ENCODE peak calls at places on chromosome 22, in ten cellular contexts. I, Y, B, N, H, F, U, J, S and E are unnamed samples.

GRCh38 chr22:37117092-37117491 is 7.6 kb upstream of the TMPRSS6 start:
- ATAC-seq in S (no peak), Y (no peak), H (no peak), B (no peak), I (no peak), J (no peak), N (no peak), F (no peak), U (no peak), E (no peak)

GRCh38 chr22:44702479-44703219 is 645 bp downstream of the PRR5 start:
- ATAC-seq in F (peak; percentile 26), B (peak; percentile 18), I (peak; percentile 4), H (peak; percentile 26), Y (peak; percentile 10), N (peak; percentile 25), J (no peak), S (no peak), U (no peak), E (no peak)

GRCh38 chr22:32409977-32410376 is 2.1 kb downstream of the RTCB start:
- ATAC-seq in B (no peak), J (no peak), N (no peak), S (no peak), U (no peak), Y (no peak), I (no peak), F (no peak), H (no peak), E (no peak)

GRCh38 chr22:26503758-26504157 is 8.5 kb downstream of the TFIP11 start:
- ATAC-seq in N (no peak), Y (no peak), H (no peak), S (no peak), U (peak; percentile 76), J (peak; percentile 33), F (no peak), B (no peak), I (no peak), E (no peak)

GRCh38 chr22:39197578-39197977 is 45.1 kb upstream of the CBX7 start:
- ATAC-seq in J (no peak), B (no peak), F (no peak), Y (no peak), N (no peak), H (no peak), I (no peak), U (no peak), S (no peak), E (no peak)

GRCh38 chr22:23386245-23386631 is 193.9 kb downstream of the IGLL1 start:
- ATAC-seq in F (peak; percentile 10), S (peak; percentile 32), U (peak; percentile 12), N (peak; percentile 37), B (peak; percentile 18), J (peak; percentile 19), Y (peak; percentile 27), H (peak; percentile 35), I (peak; percentile 27), E (peak; percentile 31)

GRCh38 chr22:24532075-24532474 is 22.9 kb downstream of the GUCD1 start:
- ATAC-seq in F (no peak), Y (no peak), S (no peak), N (no peak), H (no peak), I (no peak), J (no peak), B (no peak), U (no peak), E (no peak)

GRCh38 chr22:39967996-39968968 is 8.1 kb downstream of the TMA7B start:
- ATAC-seq in Y (no peak), F (no peak), B (no peak), U (peak; percentile 85), I (no peak), J (no peak), H (no peak), N (no peak), S (peak; percentile 37), E (peak; percentile 55)

GRCh38 chr22:44646668-44647067 is 55.3 kb upstream of the PRR5 start:
- ATAC-seq in N (no peak), U (no peak), F (no peak), S (no peak), I (no peak), J (no peak), Y (no peak), H (no peak), B (no peak), E (no peak)

GRCh38 chr22:40922484-40923303 is 28.5 kb upstream of the RBX1 start:
- ATAC-seq in F (peak; percentile 66), H (peak; percentile 90), U (peak; percentile 85), S (peak; percentile 67), N (peak; percentile 59), Y (peak; percentile 86), I (peak; percentile 92), B (peak; percentile 87), J (peak; percentile 61), E (peak; percentile 80)

GRCh38 chr22:22032099-22032905 is 49.7 kb upstream of the TOP3B start:
- ATAC-seq in N (no peak), B (no peak), Y (no peak), S (no peak), U (no peak), H (no peak), J (no peak), I (no peak), F (no peak), E (no peak)

GRCh38 chr22:30940655-30941362 is 27.8 kb downstream of the MORC2 start:
- ATAC-seq in Y (peak; percentile 77), B (peak; percentile 82), U (no peak), S (no peak), J (no peak), H (peak; percentile 68), I (no peak), N (no peak), F (peak; percentile 50), E (no peak)

GRCh38 chr22:35604671-35605457 is 12.3 kb downstream of the MB start:
- ATAC-seq in F (peak; percentile 91), Y (peak; percentile 78), S (peak; percentile 37), I (no peak), J (no peak), U (peak; percentile 6), N (no peak), B (peak; percentile 93), H (no peak), E (no peak)

GRCh38 chr22:19787849-19788141 is 27.2 kb downstream of the TBX1 start:
- ATAC-seq in F (no peak), Y (no peak), U (no peak), J (peak; percentile 27), H (no peak), I (no peak), B (no peak), N (no peak), S (no peak), E (no peak)

GRCh38 chr22:22111267-22111751 is 128.7 kb upstream of the TOP3B start:
- ATAC-seq in Y (peak; percentile 95), N (peak; percentile 75), S (peak; percentile 70), J (no peak), I (peak; percentile 88), B (peak; percentile 95), U (no peak), F (peak; percentile 92), H (peak; percentile 56), E (no peak)

GRCh38 chr22:46262449-46263207 is 515 bp downstream of the PKDREJ start:
- ATAC-seq in B (peak; percentile 85), U (peak; percentile 20), F (peak; percentile 33), N (no peak), Y (peak; percentile 63), I (peak; percentile 35), S (no peak), H (peak; percentile 39), J (peak; percentile 30), E (peak; percentile 72)

GRCh38 chr22:22702159-22702873 is 57.9 kb downstream of the GGTLC2 start:
- ATAC-seq in U (no peak), B (no peak), J (no peak), F (no peak), I (no peak), H (no peak), N (peak; percentile 26), S (no peak), Y (no peak), E (no peak)

GRCh38 chr22:48396091-48396784 is 1431.4 kb downstream of the BRD1 start:
- ATAC-seq in Y (no peak), I (no peak), H (no peak), J (no peak), S (no peak), F (no peak), B (no peak), U (no peak), N (no peak), E (no peak)

GRCh38 chr22:35560366-35560765 is 19.7 kb downstream of the RASD2 start:
- ATAC-seq in U (no peak), H (no peak), J (no peak), S (peak; percentile 41), I (no peak), B (no peak), Y (no peak), N (no peak), F (no peak), E (no peak)

GRCh38 chr22:22485524-22485923 is 23.0 kb downstream of the ZNF280B start:
- ATAC-seq in J (no peak), I (no peak), N (no peak), U (no peak), B (no peak), S (no peak), F (no peak), Y (no peak), H (no peak), E (no peak)

GRCh38 chr22:43884600-43885318 is 7.1 kb downstream of the PNPLA5 start:
- ATAC-seq in S (peak; percentile 71), B (peak; percentile 46), Y (peak; percentile 31), N (peak; percentile 63), F (no peak), I (peak; percentile 82), H (no peak), U (peak; percentile 75), J (no peak), E (no peak)

GRCh38 chr22:32573991-32574390 is 99.4 kb downstream of the FBXO7 start:
- ATAC-seq in N (no peak), I (no peak), S (no peak), H (no peak), F (no peak), U (no peak), J (no peak), Y (no peak), B (no peak), E (peak; percentile 65)

GRCh38 chr22:40212126-40212525 is 34.4 kb downstream of the TNRC6B start:
- ATAC-seq in S (no peak), N (no peak), Y (no peak), H (no peak), B (no peak), F (no peak), J (no peak), I (no peak), U (peak; percentile 17), E (peak; percentile 34)

GRCh38 chr22:37282385-37282677 is at the start of gene CYTH4:
- ATAC-seq in I (no peak), J (no peak), U (peak; percentile 47), H (peak; percentile 79), S (no peak), B (peak; percentile 92), N (no peak), Y (peak; percentile 87), F (peak; percentile 87), E (peak; percentile 44)

GRCh38 chr22:42156121-42156520 is 25.5 kb upstream of the CYP2D6 start:
- ATAC-seq in N (no peak), I (no peak), F (no peak), S (no peak), B (peak; percentile 34), J (no peak), H (no peak), Y (no peak), U (no peak), E (no peak)

GRCh38 chr22:37462983-37463382 is 23.2 kb downstream of the MFNG start:
- ATAC-seq in S (peak; percentile 81), U (no peak), I (peak; percentile 92), Y (no peak), H (no peak), B (no peak), N (peak; percentile 65), J (no peak), F (no peak), E (no peak)

GRCh38 chr22:35544189-35544588 is 3.6 kb downstream of the RASD2 start:
- ATAC-seq in H (no peak), S (no peak), I (no peak), Y (no peak), B (no peak), U (no peak), N (no peak), J (no peak), F (no peak), E (no peak)

GRCh38 chr22:36198936-36199616 is 2.5 kb downstream of the APOL4 start:
- ATAC-seq in N (peak; percentile 31), J (peak; percentile 87), S (no peak), H (no peak), F (no peak), Y (no peak), B (no peak), U (no peak), I (no peak), E (no peak)